ENCODE peak calls at places on chromosomes 7 and 10, in four cellular contexts. H, D, O and A are unnamed samples.

GRCh38 chr7:22400933-22401553 is 44.1 kb upstream of the RAPGEF5 start:
- DNase-seq in D (no peak), O (no peak), H (no peak), A (no peak)

GRCh38 chr10:49733866-49734265 is 28.3 kb downstream of the OGDHL start:
- DNase-seq in D (no peak), O (no peak), H (no peak), A (no peak)

GRCh38 chr7:47301078-47301477 is 280.8 kb downstream of the TNS3 start:
- DNase-seq in O (no peak), D (no peak), H (no peak), A (no peak)

GRCh38 chr10:71090801-71091200 is 121.6 kb upstream of the UNC5B start:
- DNase-seq in D (no peak), H (no peak), O (no peak), A (no peak)

GRCh38 chr10:68096913-68097509 is 12.3 kb upstream of the MYPN start:
- DNase-seq in H (no peak), O (peak; percentile 71), D (peak; percentile 97), A (no peak)

GRCh38 chr7:78345979-78346378 is 547.4 kb downstream of the PHTF2 start:
- DNase-seq in O (no peak), H (no peak), D (no peak), A (no peak)

GRCh38 chr7:141042222-141043193 is 27.8 kb upstream of the MRPS33 start:
- DNase-seq in O (no peak), H (no peak), D (peak; percentile 48), A (no peak)

GRCh38 chr10:122499491-122499941 is 38.2 kb downstream of the HTRA1 start:
- DNase-seq in O (no peak), D (no peak), H (no peak), A (no peak)

GRCh38 chr7:78530351-78530750 is 731.8 kb downstream of the PHTF2 start:
- DNase-seq in H (no peak), D (peak; percentile 68), O (peak; percentile 26), A (no peak)

GRCh38 chr7:116524609-116525297 is at the start of gene CAV1:
- DNase-seq in H (peak; percentile 43), O (peak; percentile 91), D (peak; percentile 99), A (peak; percentile 66)

GRCh38 chr7:127252736-127253288 is at the start of gene GRM8:
- DNase-seq in H (no peak), D (peak; percentile 20), O (no peak), A (peak; percentile 59)

GRCh38 chr7:129362528-129362927 is 71.7 kb upstream of the STRIP2 start:
- DNase-seq in O (no peak), D (no peak), H (no peak), A (no peak)

GRCh38 chr10:30445716-30446115 is 11.7 kb downstream of the MAP3K8 start:
- DNase-seq in O (no peak), H (no peak), D (no peak), A (no peak)

GRCh38 chr7:20798081-20798693 is 11.5 kb upstream of the SP8 start:
- DNase-seq in H (no peak), D (peak; percentile 45), O (no peak), A (no peak)

GRCh38 chr7:132904209-132904608 is 177.7 kb downstream of the CHCHD3 start:
- DNase-seq in H (no peak), O (no peak), D (peak; percentile 13), A (no peak)

GRCh38 chr7:79570904-79571303 is 117.4 kb upstream of the MAGI2 start:
- DNase-seq in O (no peak), H (no peak), D (no peak), A (no peak)

GRCh38 chr10:36559990-36560389 is 565.4 kb upstream of the ANKRD30A start:
- DNase-seq in H (no peak), D (no peak), O (no peak), A (no peak)

GRCh38 chr10:50291261-50291850 is 40.0 kb upstream of the ASAH2 start:
- DNase-seq in D (peak; percentile 22), H (no peak), O (no peak), A (no peak)

GRCh38 chr7:103691291-103691690 is 245.3 kb upstream of the SLC26A5 start:
- DNase-seq in H (no peak), D (no peak), O (no peak), A (no peak)

GRCh38 chr7:40057292-40057691 is 77.1 kb downstream of the MPLKIP start:
- DNase-seq in D (peak; percentile 24), O (no peak), H (no peak), A (no peak)

GRCh38 chr7:5695037-5695708 is 86.3 kb downstream of the RNF216 start:
- DNase-seq in D (peak; percentile 97), H (peak; percentile 69), O (peak; percentile 74), A (peak; percentile 42)

GRCh38 chr7:87767827-87768226 is 108.3 kb downstream of the SLC25A40 start:
- DNase-seq in H (no peak), D (peak; percentile 27), O (no peak), A (no peak)

GRCh38 chr7:93973134-93973533 is 31.0 kb downstream of the BET1 start:
- DNase-seq in H (no peak), O (no peak), D (peak; percentile 28), A (no peak)

GRCh38 chr10:90432891-90433290 is 424.9 kb downstream of the HTR7 start:
- DNase-seq in O (no peak), D (no peak), H (no peak), A (no peak)

GRCh38 chr7:593324-594115 is 73.9 kb upstream of the PDGFA start:
- DNase-seq in H (no peak), D (no peak), O (no peak), A (no peak)

GRCh38 chr10:29980084-29980483 is 79.3 kb downstream of the JCAD start:
- DNase-seq in O (no peak), D (peak; percentile 48), H (no peak), A (no peak)

GRCh38 chr10:106919798-106920382 is 244.6 kb downstream of the SORCS1 start:
- DNase-seq in O (no peak), D (no peak), H (no peak), A (no peak)

GRCh38 chr7:134565643-134566136 is 16.8 kb downstream of the AKR1B15 start:
- DNase-seq in O (no peak), D (peak; percentile 67), H (no peak), A (no peak)

GRCh38 chr7:1676550-1677071 is 6.5 kb downstream of the ELFN1 start:
- DNase-seq in O (no peak), H (no peak), D (no peak), A (no peak)

GRCh38 chr7:31108097-31108657 is 56.1 kb downstream of the ADCYAP1R1 start:
- DNase-seq in O (no peak), D (no peak), H (no peak), A (no peak)

GRCh38 chr10:69295027-69295426 is 16.7 kb downstream of the HK1 start:
- DNase-seq in H (no peak), D (no peak), O (no peak), A (no peak)

GRCh38 chr10:33134011-33134751 is 176.2 kb upstream of the ITGB1 start:
- DNase-seq in O (peak; percentile 48), H (peak; percentile 63), D (peak; percentile 97), A (no peak)